ENCODE peak calls at places on chromosomes 16 and 17, in eight cellular contexts. F is progenitor cell of endocrine pancreas; K is CMK; N is stimulated activated CD4-positive, alpha-beta T cell treated with anti-CD3 and anti-CD28 coated beads, Interleukin-15, amount 100 ng/mL, for 1 hour; P is T-helper 22 cell; S is naive thymus-derived CD8-positive, alpha-beta T cell; B is activated CD4-positive, alpha-beta T cell treated with anti-CD3 and anti-CD28 coated beads, Interleukin-2, amount 50 U/mL, for 1 hour; Q is right cardiac atrium. L is an unnamed sample.

GRCh38 chr17:20952183-20952582 is 90.6 kb downstream of the USP22 start:
- DNase-seq in F (no peak), K (no peak), N (no peak), P (no peak), S (no peak), B (no peak), Q (no peak), L (no peak)

GRCh38 chr17:31698751-31699150 is 160.3 kb downstream of the COPRS start:
- DNase-seq in F (no peak), K (no peak), N (no peak), P (no peak), S (no peak), B (no peak), Q (no peak), L (no peak)

GRCh38 chr17:31538080-31538762 is 146.7 kb downstream of the RAB11FIP4 start:
- DNase-seq in F (no peak), K (no peak), N (no peak), P (no peak), S (no peak), B (no peak), Q (no peak), L (no peak)

GRCh38 chr17:19258371-19258770 is 21.2 kb downstream of the EPN2 start:
- DNase-seq in F (no peak), K (no peak), N (no peak), P (no peak), S (no peak), B (no peak), Q (no peak), L (no peak)

GRCh38 chr16:74865922-74866598 is 91.4 kb upstream of the FA2H start:
- DNase-seq in F (no peak), K (no peak), N (no peak), P (no peak), S (no peak), B (no peak), Q (no peak), L (peak)

GRCh38 chr17:42281571-42282096 is 5.4 kb upstream of the STAT5B start:
- DNase-seq in F (no peak), K (no peak), N (no peak), P (no peak), S (no peak), B (peak), Q (no peak), L (no peak)

GRCh38 chr16:85678016-85678415 is 10.7 kb downstream of the GINS2 start:
- DNase-seq in F (no peak), K (no peak), N (no peak), P (no peak), S (peak), B (no peak), Q (no peak), L (no peak)

GRCh38 chr16:86924537-86924936 is 346.2 kb downstream of the FOXL1 start:
- DNase-seq in F (no peak), K (no peak), N (no peak), P (no peak), S (peak), B (no peak), Q (no peak), L (peak)

GRCh38 chr16:23245268-23245667 is 56.8 kb upstream of the SCNN1B start:
- DNase-seq in F (no peak), K (no peak), N (no peak), P (no peak), S (no peak), B (no peak), Q (peak), L (no peak)

GRCh38 chr17:35715416-35715815 is 16.0 kb upstream of the RASL10B start:
- DNase-seq in F (no peak), K (no peak), N (no peak), P (no peak), S (no peak), B (no peak), Q (no peak), L (no peak)

L was measured in amniotic epithelial cell.